ENCODE peak calls at places on chromosomes 2 and 18, in eight cellular contexts. N is testis, E is upper lobe of left lung, A is mesothelial cell of epicardium, T is AG10803, S is HFFc6, F is upper lobe of right lung, J is PC-3. W is an unnamed sample.

GRCh38 chr2:234146087-234146826 is 95.8 kb downstream of the SPP2 start:
- DNase-seq in J (peak; percentile 84), A (no peak), N (no peak), T (peak; percentile 94), E (no peak), S (peak; percentile 72), F (no peak), W (no peak)

GRCh38 chr2:133657591-133657990 is 89.3 kb upstream of the NCKAP5 start:
- DNase-seq in J (no peak), F (no peak), A (no peak), S (no peak), E (no peak), T (no peak), N (no peak), W (peak; percentile 74)

GRCh38 chr2:176494949-176495353 is 225.7 kb downstream of the MTX2 start:
- DNase-seq in J (no peak), T (peak; percentile 51), S (no peak), N (peak; percentile 67), F (no peak), E (no peak), A (no peak), W (no peak)

GRCh38 chr2:21754164-21754788 is 630.5 kb downstream of the TDRD15 start:
- DNase-seq in T (no peak), N (no peak), A (no peak), J (no peak), E (no peak), F (no peak), S (no peak), W (no peak)

GRCh38 chr18:46283895-46284295 is 179.7 kb downstream of the HAUS1 start:
- DNase-seq in J (no peak), E (no peak), T (no peak), S (no peak), N (no peak), F (no peak), A (no peak), W (no peak)

GRCh38 chr2:25230626-25231311 is 62.4 kb upstream of the POMC start:
- DNase-seq in J (no peak), A (no peak), N (no peak), T (no peak), S (no peak), F (no peak), E (no peak), W (no peak)

GRCh38 chr2:152874955-152875354 is 156.5 kb downstream of the ARL6IP6 start:
- DNase-seq in E (no peak), J (no peak), T (peak; percentile 46), F (no peak), A (no peak), S (peak; percentile 5), N (no peak), W (no peak)

GRCh38 chr2:189913851-189914250 is 129.6 kb downstream of the PMS1 start:
- DNase-seq in F (no peak), T (no peak), N (no peak), J (no peak), S (no peak), A (no peak), E (no peak), W (no peak)

GRCh38 chr2:65681503-65681902 is 249.1 kb upstream of the SPRED2 start:
- DNase-seq in S (no peak), T (no peak), J (no peak), A (no peak), F (no peak), E (no peak), N (no peak), W (no peak)

GRCh38 chr2:111071480-111072143 is 49.1 kb upstream of the BCL2L11 start:
- DNase-seq in N (no peak), J (peak; percentile 79), F (no peak), E (no peak), A (no peak), S (peak; percentile 58), T (peak; percentile 60), W (peak; percentile 98)

GRCh38 chr2:160534996-160535395 is 41.4 kb upstream of the RBMS1 start:
- DNase-seq in F (no peak), J (no peak), S (no peak), N (no peak), A (no peak), T (no peak), E (no peak), W (no peak)

GRCh38 chr18:58224425-58224750 is 180.4 kb downstream of the NEDD4L start:
- DNase-seq in T (no peak), F (no peak), A (no peak), S (peak; percentile 49), N (no peak), E (no peak), J (peak; percentile 73), W (no peak)

GRCh38 chr18:22650247-22650646 is 232.5 kb upstream of the CTAGE1 start:
- DNase-seq in T (peak; percentile 37), S (no peak), A (no peak), E (no peak), F (no peak), J (no peak), N (no peak), W (no peak)

GRCh38 chr2:195925120-195925519 is 143.5 kb downstream of the DNAH7 start:
- DNase-seq in F (no peak), J (no peak), S (no peak), T (no peak), A (no peak), N (no peak), E (no peak), W (no peak)

GRCh38 chr2:59182249-59182648 is 941.1 kb upstream of the FANCL start:
- DNase-seq in N (peak; percentile 23), J (peak; percentile 35), A (no peak), F (no peak), E (no peak), S (no peak), T (peak; percentile 31), W (no peak)

GRCh38 chr2:9558948-9559381 is 3.3 kb upstream of the ADAM17 start:
- DNase-seq in S (peak; percentile 99), F (no peak), A (no peak), N (peak; percentile 44), J (peak; percentile 95), E (no peak), T (peak; percentile 90), W (peak; percentile 45)

GRCh38 chr18:59461171-59461570 is 102.1 kb upstream of the LMAN1 start:
- DNase-seq in F (no peak), J (no peak), T (no peak), S (no peak), N (no peak), E (no peak), A (no peak), W (no peak)

GRCh38 chr18:59456657-59457056 is 97.6 kb upstream of the LMAN1 start:
- DNase-seq in F (no peak), S (no peak), T (no peak), N (no peak), E (no peak), J (no peak), A (no peak), W (no peak)

GRCh38 chr18:59460060-59460395 is 101.0 kb upstream of the LMAN1 start:
- DNase-seq in A (no peak), F (no peak), S (no peak), J (no peak), N (no peak), E (no peak), T (peak; percentile 49), W (no peak)

GRCh38 chr18:59458575-59458974 is 99.5 kb upstream of the LMAN1 start:
- DNase-seq in N (no peak), T (no peak), F (no peak), A (no peak), J (no peak), E (no peak), S (no peak), W (no peak)

DNA sequence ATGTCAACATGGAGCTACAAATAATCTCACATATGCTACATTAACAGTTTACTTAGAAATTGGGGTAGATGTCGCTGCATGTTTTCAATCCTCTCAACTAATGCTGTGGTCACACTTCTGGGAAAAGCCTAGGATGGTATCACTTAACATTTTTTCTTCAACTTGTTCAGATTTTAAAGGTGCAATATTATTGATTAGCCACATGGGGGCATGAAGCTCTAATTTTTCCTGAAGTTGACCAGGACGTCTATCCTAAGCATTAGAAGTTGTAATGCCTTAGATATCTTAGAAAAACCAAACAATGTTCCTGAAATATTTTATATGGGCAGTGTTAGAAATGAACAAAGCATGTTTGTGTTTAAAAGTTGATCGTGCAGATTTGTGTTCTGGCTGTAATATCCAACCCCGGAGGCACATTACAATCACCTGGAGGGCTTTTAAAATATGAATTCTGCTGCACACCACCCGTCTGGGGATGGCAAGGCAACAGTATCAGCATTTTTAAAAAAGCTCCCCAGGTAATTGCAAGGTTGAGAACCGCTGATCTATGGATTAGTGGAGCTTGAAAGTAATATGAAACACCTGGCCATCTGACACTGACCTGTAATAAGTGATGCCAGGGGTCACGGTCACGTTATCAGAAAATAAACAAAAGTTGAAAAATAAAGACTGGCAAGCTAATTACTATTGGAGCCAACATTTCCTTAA is 100.4 kb upstream of the LMAN1 start:
- DNase-seq in E (no peak), N (no peak), F (no peak), A (no peak), T (peak; percentile 81), S (peak; percentile 59), J (peak; percentile 43), W (peak; percentile 6)
- TF ChIP-seq CTCF in E (peak; percentile 33), N (peak; percentile 68), F (peak; percentile 56), A (peak; percentile 86), T (peak; percentile 70), S (peak; percentile 87), J (peak; percentile 77), W (peak; percentile 68)

GRCh38 chr2:172977330-172978052 is 98.2 kb upstream of the MAP3K20 start:
- DNase-seq in T (no peak), S (no peak), N (no peak), A (no peak), E (no peak), J (no peak), F (no peak), W (no peak)
- TF ChIP-seq CTCF in T (peak; percentile 36), S (peak; percentile 35), N (no peak), A (no peak), E (no peak), J (peak; percentile 40), F (no peak), W (peak; percentile 27)

DNA sequence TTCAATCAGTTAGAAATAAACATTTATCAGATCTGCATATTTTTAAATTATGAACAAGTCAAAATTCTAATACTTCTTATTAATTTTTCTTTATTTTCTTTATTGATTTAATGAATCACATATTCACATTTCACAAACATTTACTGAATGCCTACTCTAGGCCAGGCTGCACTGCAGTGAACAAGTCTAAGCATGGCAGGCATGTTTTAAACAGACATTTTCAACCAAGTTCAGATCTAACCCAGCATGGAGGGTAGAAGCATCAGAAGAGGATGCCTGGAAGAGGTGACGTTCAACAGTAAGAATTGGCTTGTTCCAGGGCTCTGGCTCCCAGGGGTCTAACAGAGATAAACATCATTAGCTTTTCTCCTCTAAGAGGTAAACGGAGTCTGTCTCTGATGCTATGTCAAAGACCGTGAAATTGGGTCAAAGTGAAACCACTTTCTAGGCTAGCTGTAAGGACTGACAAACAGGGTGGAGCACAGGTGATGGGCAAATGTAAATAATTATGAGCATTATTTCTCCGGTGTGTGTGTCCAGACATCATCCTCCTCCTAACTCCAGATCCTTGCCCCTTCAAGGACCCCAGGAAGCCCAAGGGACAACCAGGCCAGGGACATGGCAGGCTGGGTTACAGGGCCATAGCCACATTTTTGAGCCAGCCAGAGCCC is 50.6 kb downstream of the UNC50 start:
- DNase-seq in A (no peak), T (no peak), E (no peak), F (no peak), J (no peak), S (no peak), N (no peak), W (no peak)
- TF ChIP-seq CTCF in A (no peak), T (no peak), E (no peak), F (no peak), J (no peak), S (no peak), N (no peak), W (no peak)

GRCh38 chr2:68772109-68772508 is 37.5 kb downstream of the ARHGAP25 start:
- DNase-seq in E (no peak), F (no peak), N (no peak), A (no peak), S (no peak), J (no peak), T (no peak), W (no peak)
- TF ChIP-seq CTCF in E (no peak), F (no peak), N (no peak), A (no peak), S (no peak), J (no peak), T (no peak), W (no peak)

W was measured in epithelial cell of proximal tubule.